ENCODE peak calls at places on chromosomes 2 and 18, in eight cellular contexts. I is NCI-H2171 treated with DMSO at 0.1 percent for 48 hours; Z is T follicular helper cell; G is activated effector memory CD4-positive, alpha-beta T cell treated with Interleukin-2 at 50 U/mL for 16 hours; M is naive thymus-derived CD8-positive, alpha-beta T cell; Y is bronchial epithelial cell; R is frontal cortex; H is stimulated activated CD4-positive, alpha-beta T cell treated with anti-CD3 and anti-CD28 coated beads, Interleukin-1b, Interleukin-23, amount 100 ng/mL, for 24 hours. S is an unnamed sample.

GRCh38 chr18:23225518-23225917 is 90.2 kb downstream of the CABLES1 start:
- DNase-seq in G (no peak), R (no peak), Z (no peak), I (peak; percentile 86), Y (no peak), H (no peak), M (no peak), S (no peak)

GRCh38 chr2:127415593-127416485 is 2.4 kb upstream of the PROC start:
- DNase-seq in G (peak; percentile 77), Z (peak; percentile 79), R (no peak), H (peak; percentile 56), M (peak; percentile 75), Y (peak; percentile 74), I (peak; percentile 67), S (peak; percentile 39)

GRCh38 chr18:59921384-59921891 is 21.6 kb downstream of the PMAIP1 start:
- DNase-seq in M (no peak), I (no peak), G (no peak), R (no peak), Z (no peak), Y (no peak), H (no peak), S (peak; percentile 69)

GRCh38 chr2:241315879-241316700 is at the start of gene SEPTIN2:
- DNase-seq in H (peak; percentile 57), G (no peak), Z (no peak), M (peak; percentile 73), R (no peak), Y (no peak), I (peak; percentile 54), S (no peak)

GRCh38 chr2:86337235-86338099 is at the start of gene REEP1:
- DNase-seq in H (no peak), I (peak; percentile 45), M (no peak), G (no peak), R (peak; percentile 65), Y (no peak), Z (no peak), S (no peak)

GRCh38 chr18:62510744-62511143 is 12.1 kb upstream of the ZCCHC2 start:
- DNase-seq in Z (no peak), G (no peak), I (no peak), M (no peak), Y (no peak), R (no peak), H (no peak), S (no peak)

GRCh38 chr2:25018681-25019080 is 23.2 kb upstream of the EFR3B start:
- DNase-seq in H (no peak), I (no peak), Z (no peak), R (no peak), M (no peak), G (no peak), Y (no peak), S (no peak)

GRCh38 chr2:6644261-6644660 is 221.4 kb downstream of the CMPK2 start:
- DNase-seq in I (no peak), Y (no peak), Z (no peak), R (no peak), H (no peak), G (no peak), M (no peak), S (no peak)

GRCh38 chr2:28608061-28608828 is 112.4 kb downstream of the PLB1 start:
- DNase-seq in G (no peak), Z (no peak), I (no peak), R (no peak), H (no peak), Y (no peak), M (no peak), S (no peak)

GRCh38 chr18:48929951-48930713 is 20.6 kb downstream of the SMAD7 start:
- DNase-seq in Y (no peak), M (no peak), R (no peak), Z (no peak), H (no peak), G (no peak), I (no peak), S (no peak)

GRCh38 chr2:63055510-63056308 is 5.1 kb downstream of the OTX1 start:
- DNase-seq in I (no peak), Z (no peak), R (no peak), H (no peak), Y (no peak), M (no peak), G (no peak), S (no peak)

GRCh38 chr18:8005870-8006269 is 438.8 kb downstream of the PTPRM start:
- DNase-seq in H (no peak), I (no peak), G (no peak), Y (no peak), M (no peak), R (no peak), Z (no peak), S (no peak)

GRCh38 chr2:227238242-227239237 is 74.1 kb downstream of the COL4A3 start:
- DNase-seq in G (peak; percentile 20), I (peak; percentile 3), M (peak; percentile 46), Y (peak; percentile 59), H (peak; percentile 42), R (peak; percentile 6), Z (peak; percentile 42), S (peak; percentile 28)

GRCh38 chr18:9387891-9388290 is 53.3 kb downstream of the TWSG1 start:
- DNase-seq in G (no peak), R (no peak), M (no peak), H (no peak), Z (no peak), I (no peak), Y (no peak), S (no peak)

GRCh38 chr2:70975237-70975636 is 3.2 kb upstream of the ANKRD53 start:
- DNase-seq in G (no peak), I (no peak), R (no peak), Z (no peak), M (no peak), Y (no peak), H (no peak), S (no peak)

GRCh38 chr2:218271487-218271797 is 1.1 kb downstream of the PNKD start:
- DNase-seq in I (no peak), Z (no peak), R (no peak), G (no peak), M (no peak), H (no peak), Y (peak; percentile 46), S (no peak)